ENCODE peak calls at places on chromosomes 4 and X, in seven cellular contexts. K, U, M, O, Q, Y and I are unnamed samples.

GRCh38 chr4:1006856-1007255 is 4.6 kb upstream of the FGFRL1 start:
- DNase-seq in K (no peak), U (no peak), M (no peak), O (no peak), Q (no peak), Y (no peak), I (no peak)

GRCh38 chr4:82642321-82642720 is 80.5 kb upstream of the TMEM150C start:
- DNase-seq in K (no peak), U (no peak), M (no peak), O (no peak), Q (no peak), Y (no peak), I (no peak)

GRCh38 chr4:147793569-147793968 is 61.7 kb downstream of the ARHGAP10 start:
- DNase-seq in K (no peak), U (no peak), M (no peak), O (no peak), Q (no peak), Y (no peak), I (no peak)

GRCh38 chrX:270848-271367 is 10.3 kb upstream of the PLCXD1 start:
- DNase-seq in K (no peak), U (no peak), M (no peak), O (no peak), Q (no peak), Y (no peak), I (no peak)

GRCh38 chrX:151004085-151004484 is 20.9 kb downstream of the HMGB3 start:
- DNase-seq in K (no peak), U (no peak), M (peak; percentile 3), O (no peak), Q (no peak), Y (no peak), I (no peak)

GRCh38 chr4:168028568-168028967 is 63.8 kb upstream of the ANXA10 start:
- DNase-seq in K (peak; percentile 4), U (peak; percentile 0), M (peak; percentile 5), O (peak; percentile 28), Q (no peak), Y (no peak), I (peak; percentile 5)

GRCh38 chr4:126269106-126269505 is 954.4 kb downstream of the FAT4 start:
- DNase-seq in K (no peak), U (no peak), M (no peak), O (no peak), Q (no peak), Y (no peak), I (no peak)

GRCh38 chr4:23062188-23062587 is 369.5 kb downstream of the GBA3 start:
- DNase-seq in K (no peak), U (no peak), M (no peak), O (no peak), Q (no peak), Y (no peak), I (no peak)

GRCh38 chr4:83917572-83917971 is 381.7 kb downstream of the GPAT3 start:
- DNase-seq in K (no peak), U (peak; percentile 53), M (peak; percentile 3), O (no peak), Q (no peak), Y (no peak), I (no peak)

GRCh38 chr4:99473131-99473530 is 37.7 kb upstream of the C4orf17 start:
- DNase-seq in K (no peak), U (no peak), M (no peak), O (no peak), Q (no peak), Y (no peak), I (no peak)

GRCh38 chrX:47311857-47312774 is 58.3 kb upstream of the ZNF157 start:
- DNase-seq in K (peak; percentile 26), U (peak; percentile 61), M (peak; percentile 45), O (peak; percentile 35), Q (no peak), Y (no peak), I (peak; percentile 44)

GRCh38 chrX:15158736-15159406 is 111.0 kb downstream of the ASB9 start:
- DNase-seq in K (no peak), U (no peak), M (no peak), O (no peak), Q (no peak), Y (peak; percentile 33), I (no peak)

GRCh38 chrX:30153175-30153880 is 62.0 kb upstream of the MAGEB2 start:
- DNase-seq in K (no peak), U (no peak), M (no peak), O (no peak), Q (no peak), Y (no peak), I (no peak)

GRCh38 chr4:48654015-48654664 is 125.9 kb downstream of the FRYL start:
- DNase-seq in K (no peak), U (no peak), M (no peak), O (no peak), Q (no peak), Y (no peak), I (no peak)

GRCh38 chr4:8228319-8229250 is 29.5 kb downstream of the SH3TC1 start:
- DNase-seq in K (no peak), U (peak; percentile 59), M (no peak), O (no peak), Q (no peak), Y (peak; percentile 76), I (no peak)

GRCh38 chrX:22073928-22074327 is 41.8 kb downstream of the PHEX start:
- DNase-seq in K (no peak), U (no peak), M (no peak), O (no peak), Q (peak; percentile 2), Y (no peak), I (no peak)

GRCh38 chr4:22410645-22411247 is 105.1 kb downstream of the ADGRA3 start:
- DNase-seq in K (no peak), U (no peak), M (peak; percentile 14), O (no peak), Q (no peak), Y (no peak), I (no peak)

GRCh38 chr4:3307060-3307459 is 14.2 kb downstream of the RGS12 start:
- DNase-seq in K (no peak), U (no peak), M (no peak), O (no peak), Q (no peak), Y (no peak), I (no peak)

GRCh38 chr4:3305610-3306371 is 13.0 kb downstream of the RGS12 start:
- DNase-seq in K (no peak), U (peak; percentile 50), M (no peak), O (no peak), Q (no peak), Y (no peak), I (no peak)

GRCh38 chr4:3304831-3305609 is 12.2 kb downstream of the RGS12 start:
- DNase-seq in K (no peak), U (no peak), M (no peak), O (no peak), Q (no peak), Y (no peak), I (peak; percentile 76)

GRCh38 chr4:3307486-3307885 is 14.7 kb downstream of the RGS12 start:
- DNase-seq in K (no peak), U (no peak), M (no peak), O (no peak), Q (no peak), Y (no peak), I (no peak)

DNA sequence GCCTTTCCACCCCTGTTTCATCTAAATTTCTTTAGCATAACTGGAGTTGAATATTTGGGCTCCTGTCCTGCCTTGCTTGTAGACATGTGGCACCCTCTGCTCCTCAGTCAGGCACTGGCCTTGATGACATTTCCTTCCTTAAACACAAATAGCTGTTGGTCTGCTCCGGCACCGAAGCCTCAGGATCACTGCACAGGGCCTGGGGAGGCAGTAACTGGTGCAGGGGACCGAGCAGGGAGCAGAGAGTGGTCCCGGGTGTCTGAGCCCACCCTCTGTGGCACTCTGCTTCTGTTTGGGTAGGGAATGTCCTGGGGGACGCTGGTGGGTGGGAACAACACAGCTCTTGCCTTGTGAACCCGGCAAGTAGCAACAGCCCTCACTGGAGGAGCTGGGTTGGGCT is 13.6 kb downstream of the RGS12 start:
- DNase-seq in K (no peak), U (no peak), M (no peak), O (no peak), Q (no peak), Y (no peak), I (no peak)
- TF ChIP-seq JUND in K (no peak), U (no peak), M (no peak), O (no peak), Q (no peak), Y (no peak), I (no peak)

GRCh38 chr4:101862595-101862994 is 72.1 kb downstream of the BANK1 start:
- DNase-seq in K (no peak), U (no peak), M (no peak), O (no peak), Q (no peak), Y (no peak), I (no peak)
- TF ChIP-seq JUND in K (no peak), U (no peak), M (no peak), O (no peak), Q (no peak), Y (no peak), I (no peak)

DNA sequence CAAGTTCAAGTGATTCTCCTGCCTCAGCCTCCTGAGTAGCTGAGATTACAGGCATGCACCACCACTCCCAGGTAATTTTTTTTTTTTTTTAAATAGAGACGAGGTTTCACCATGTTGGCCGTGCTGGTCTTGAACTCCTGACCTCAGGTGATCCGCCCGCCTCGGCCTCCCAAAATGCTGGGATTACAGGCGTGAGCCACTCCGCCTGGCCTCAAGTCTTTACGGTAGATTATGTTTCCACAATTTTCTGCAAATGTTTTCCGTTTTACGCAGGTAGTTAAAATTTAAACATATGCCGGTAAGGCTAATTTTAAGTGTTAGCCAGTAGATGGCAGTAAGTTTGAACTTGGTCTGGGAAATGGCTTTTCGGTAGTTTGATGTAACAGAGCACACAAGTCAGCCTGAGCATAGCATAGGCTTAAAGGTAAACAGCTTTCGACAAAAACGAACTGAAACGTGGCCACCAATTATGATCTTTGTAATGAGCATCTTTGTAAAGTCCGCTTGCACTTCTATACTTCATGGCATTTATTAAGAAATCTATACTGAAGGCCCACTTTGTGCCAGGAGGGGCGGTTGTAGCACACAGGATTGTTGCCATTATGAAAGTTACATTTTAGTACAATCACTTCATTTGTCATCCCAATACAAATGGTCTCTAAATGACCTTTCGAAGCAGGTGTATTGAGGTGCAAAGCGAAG is 31.1 kb downstream of the CCKAR start:
- DNase-seq in K (peak; percentile 47), U (peak; percentile 53), M (peak; percentile 58), O (peak; percentile 61), Q (peak; percentile 9), Y (peak; percentile 26), I (peak; percentile 56)
- TF ChIP-seq JUND in K (no peak), U (no peak), M (no peak), O (no peak), Q (no peak), Y (no peak), I (no peak)

DNA sequence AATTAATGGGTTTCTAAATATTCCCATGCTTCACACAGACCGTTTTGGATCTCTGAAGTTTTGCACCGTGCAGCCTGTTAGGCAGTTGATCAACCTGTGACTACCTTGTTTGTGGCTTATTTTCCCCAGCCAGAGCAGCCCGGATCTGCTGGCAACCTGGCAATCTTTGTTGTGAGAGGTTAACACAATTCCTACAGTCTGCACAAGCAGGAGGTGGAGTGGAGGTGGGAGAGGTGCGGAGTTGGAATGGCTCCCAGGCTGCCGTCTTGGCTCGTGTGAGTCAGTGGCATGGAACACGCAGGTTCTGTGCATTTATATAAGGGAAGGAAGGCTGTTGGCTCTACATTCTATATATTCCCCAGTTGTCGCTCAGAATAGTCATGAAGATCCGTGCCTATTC is 70.9 kb upstream of the STOX2 start:
- DNase-seq in K (no peak), U (no peak), M (no peak), O (no peak), Q (no peak), Y (no peak), I (no peak)
- TF ChIP-seq JUND in K (no peak), U (no peak), M (no peak), O (no peak), Q (no peak), Y (no peak), I (no peak)

GRCh38 chrX:27987862-27988646 is 6.8 kb upstream of the DCAF8L1 start:
- DNase-seq in K (no peak), U (no peak), M (peak; percentile 5), O (no peak), Q (no peak), Y (no peak), I (no peak)
- TF ChIP-seq JUND in K (no peak), U (no peak), M (no peak), O (no peak), Q (no peak), Y (no peak), I (no peak)